ENCODE peak calls at places on chromosome 1, in five cellular contexts. F is tibial artery, R is fibroblast of pulmonary artery, D is fibroblast of lung, M is fibroblast of mammary gland. G is an unnamed sample.

GRCh38 chr1:6172549-6172948 is 7.6 kb downstream of the CHD5 start:
- DNase-seq in F (no peak), R (no peak), D (no peak), M (no peak), G (no peak)

GRCh38 chr1:77036560-77036959 is 169.3 kb downstream of the ST6GALNAC5 start:
- DNase-seq in F (no peak), R (peak), D (peak), M (peak), G (no peak)

GRCh38 chr1:220824031-220824989 is 37.6 kb downstream of the MTARC1 start:
- DNase-seq in F (no peak), R (no peak), D (no peak), M (no peak), G (no peak)

GRCh38 chr1:227037121-227037520 is 97.0 kb downstream of the COQ8A start:
- DNase-seq in F (no peak), R (no peak), D (no peak), M (no peak), G (no peak)

GRCh38 chr1:165060285-165060793 is 296.2 kb downstream of the LMX1A start:
- DNase-seq in F (no peak), R (no peak), D (no peak), M (peak), G (no peak)

GRCh38 chr1:17434016-17434415 is 5.5 kb downstream of the RCC2 start:
- DNase-seq in F (no peak), R (no peak), D (no peak), M (no peak), G (no peak)

GRCh38 chr1:167791281-167792209 is 69.8 kb downstream of the MPZL1 start:
- DNase-seq in F (no peak), R (peak), D (peak), M (peak), G (peak)

GRCh38 chr1:46455951-46456350 is 33.7 kb upstream of the DMBX1 start:
- DNase-seq in F (no peak), R (no peak), D (no peak), M (no peak), G (no peak)

GRCh38 chr1:41345434-41346075 is 15.7 kb upstream of the FOXO6 start:
- DNase-seq in F (no peak), R (no peak), D (no peak), M (no peak), G (no peak)

GRCh38 chr1:57307382-57307781 is 116.5 kb downstream of the DAB1 start:
- DNase-seq in F (no peak), R (no peak), D (no peak), M (no peak), G (peak)

GRCh38 chr1:22922640-22923039 is 50.0 kb downstream of the LACTBL1 start:
- DNase-seq in F (no peak), R (peak), D (peak), M (peak), G (no peak)

DNA sequence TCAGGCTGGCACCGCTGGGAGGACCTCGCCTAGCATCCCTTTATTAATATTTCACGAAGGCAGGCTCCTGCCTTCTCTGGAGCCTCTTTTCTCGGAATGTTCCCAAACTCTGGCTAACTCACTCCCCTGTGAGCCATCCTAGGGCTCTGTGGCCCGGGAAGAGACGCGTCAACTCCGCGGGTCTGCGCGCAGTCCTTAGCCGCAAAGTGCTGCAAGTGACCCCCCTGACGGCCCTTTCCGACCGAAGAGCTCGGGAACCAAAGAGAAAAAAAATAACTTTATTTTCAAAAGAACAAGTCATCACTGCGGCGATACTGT is 14.6 kb downstream of the NR5A2 start:
- DNase-seq in F (no peak), R (no peak), D (no peak), M (no peak), G (no peak)
- H3K4me3 ChIP-seq in F (peak), R (peak), D (no peak), M (no peak), G (no peak)

DNA sequence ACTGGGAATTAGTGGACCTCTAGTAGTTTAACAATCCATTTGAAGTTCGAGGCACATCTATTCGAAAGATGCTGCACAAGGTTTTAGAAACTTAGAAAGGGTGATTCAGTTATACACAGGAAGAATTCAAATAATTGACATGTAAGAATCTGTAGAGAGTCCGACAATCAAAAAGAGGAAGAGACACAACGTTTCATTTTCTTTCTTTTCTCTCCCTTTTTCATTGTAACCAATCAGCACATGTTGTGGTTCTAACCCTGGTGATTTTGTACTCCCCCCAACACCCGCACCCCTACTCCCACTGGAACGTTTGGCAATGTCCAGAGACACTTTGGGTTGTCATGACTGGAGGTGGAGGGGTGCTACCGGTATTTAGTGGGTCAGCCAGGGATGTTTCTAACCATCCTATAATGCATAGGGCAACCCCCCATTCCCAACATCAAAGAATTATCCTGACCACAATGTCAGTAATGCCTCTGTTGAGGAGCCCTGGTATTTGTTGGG is 4.9 kb downstream of the TGFB2 start:
- DNase-seq in F (no peak), R (no peak), D (no peak), M (no peak), G (no peak)
- H3K4me3 ChIP-seq in F (peak), R (peak), D (no peak), M (no peak), G (no peak)

GRCh38 chr1:197633447-197634039 is 141.7 kb downstream of the DENND1B start:
- DNase-seq in F (no peak), R (no peak), D (no peak), M (no peak), G (no peak)
- H3K4me3 ChIP-seq in F (no peak), R (no peak), D (no peak), M (no peak), G (no peak)

DNA sequence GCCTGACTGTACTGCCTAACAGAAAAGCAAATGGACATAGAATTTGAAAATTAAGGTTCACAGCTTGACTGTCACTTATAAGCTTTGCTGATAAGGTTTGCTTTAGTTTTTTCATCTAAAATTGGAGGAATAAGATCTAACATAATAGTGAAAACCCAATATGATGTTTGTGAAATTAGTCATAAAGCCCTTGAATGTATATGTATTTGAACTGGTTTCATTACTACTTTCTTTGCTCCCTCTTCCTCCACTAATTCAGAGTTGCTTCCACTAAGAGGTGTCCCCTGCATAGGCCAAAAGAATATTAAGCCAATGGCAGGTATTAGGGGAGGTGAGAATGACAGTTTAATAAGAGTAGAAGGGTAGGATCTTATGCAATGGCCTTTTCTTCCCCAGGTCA is 10.5 kb downstream of the PRPF38A start:
- DNase-seq in F (no peak), R (no peak), D (no peak), M (no peak), G (no peak)
- H3K4me3 ChIP-seq in F (no peak), R (no peak), D (no peak), M (no peak), G (no peak)

GRCh38 chr1:2146836-2147517 is 47.6 kb downstream of the FAAP20 start:
- DNase-seq in F (no peak), R (no peak), D (no peak), M (no peak), G (no peak)

GRCh38 chr1:2150836-2151235 is 43.7 kb downstream of the FAAP20 start:
- DNase-seq in F (no peak), R (no peak), D (no peak), M (no peak), G (no peak)

GRCh38 chr1:2151252-2151651 is 43.3 kb downstream of the FAAP20 start:
- DNase-seq in F (no peak), R (peak), D (peak), M (no peak), G (peak)

GRCh38 chr1:2145946-2146835 is 48.4 kb downstream of the FAAP20 start:
- DNase-seq in F (no peak), R (no peak), D (no peak), M (no peak), G (peak)

DNA sequence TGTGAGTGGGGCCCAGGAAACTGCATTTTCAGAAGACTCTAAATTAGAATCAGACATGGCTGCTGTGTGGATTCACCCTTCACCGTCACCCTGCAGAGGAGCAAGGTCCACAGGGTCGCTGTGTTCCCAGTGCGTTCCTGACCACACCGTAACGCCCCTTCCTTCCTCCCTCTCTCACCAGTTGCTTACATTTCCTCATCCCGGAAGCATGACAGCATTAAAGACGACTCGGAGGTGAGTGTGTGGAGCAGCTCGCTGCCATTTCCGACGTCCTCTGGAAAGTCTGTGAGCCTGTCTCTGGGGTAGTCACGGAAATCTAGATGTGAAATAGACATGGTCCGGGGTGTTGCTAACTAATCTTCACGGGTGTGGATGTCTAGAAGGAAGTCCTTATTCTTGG is 45.9 kb downstream of the FAAP20 start:
- DNase-seq in F (no peak), R (no peak), D (no peak), M (no peak), G (peak)
- H3K4me3 ChIP-seq in F (no peak), R (no peak), D (no peak), M (no peak), G (no peak)

DNA sequence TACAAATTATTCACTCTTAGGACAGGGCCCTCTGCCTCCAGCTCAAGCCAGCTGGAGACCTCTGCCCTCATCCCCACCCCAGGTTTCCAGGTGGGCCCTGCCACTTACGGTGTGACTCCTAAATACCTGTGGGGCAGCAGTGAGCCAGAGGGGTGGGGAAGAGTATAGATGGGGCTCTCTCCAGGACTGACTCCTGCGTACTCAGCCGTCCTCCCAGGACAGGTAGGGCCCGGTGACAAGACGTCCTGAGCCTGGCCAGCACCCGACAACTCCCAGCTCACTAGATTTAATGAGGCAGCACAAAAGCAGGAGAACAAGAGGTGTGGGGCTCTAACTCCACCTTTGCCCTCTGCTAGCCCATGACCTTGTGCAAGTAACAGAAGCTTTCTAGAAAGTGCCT is 16.8 kb downstream of the GNG12 start:
- DNase-seq in F (no peak), R (no peak), D (no peak), M (no peak), G (no peak)
- H3K4me3 ChIP-seq in F (no peak), R (no peak), D (no peak), M (no peak), G (no peak)

G was measured in HL-60.